ENCODE peak calls at places on chromosomes 6 and 20, in ten cellular contexts. One of them, this sample, is unnamed.

GRCh38 chr6:170188571-170189001 is 102.3 kb downstream of the DLL1 start:
- DNase-seq in right cardiac atrium: no peak
- DNase-seq in NCI-H1417: no peak
- DNase-seq in stimulated activated CD4-positive, alpha-beta T cell treated with anti-CD3 and anti-CD28 coated beads, Interleukin-1b, Interleukin-23, amount 100 ng/mL, for 4 hours: no peak
- DNase-seq in body of pancreas: no peak
- DNase-seq in NCI-H748 treated with DMSO at 0.1 percent for 48 hours: no peak
- DNase-seq in uterus: no peak
- DNase-seq in NCI-H1105 treated with DMSO at 0.1 percent for 48 hours: no peak
- DNase-seq in colonic mucosa: peak; percentile 4
- DNase-seq in AG09319: no peak
- DNase-seq in this sample: no peak

GRCh38 chr6:6891074-6891754 is 216.5 kb upstream of the RREB1 start:
- DNase-seq in right cardiac atrium: no peak
- DNase-seq in NCI-H1417: peak; percentile 49
- DNase-seq in stimulated activated CD4-positive, alpha-beta T cell treated with anti-CD3 and anti-CD28 coated beads, Interleukin-1b, Interleukin-23, amount 100 ng/mL, for 4 hours: no peak
- DNase-seq in body of pancreas: no peak
- DNase-seq in NCI-H748 treated with DMSO at 0.1 percent for 48 hours: peak; percentile 43
- DNase-seq in uterus: no peak
- DNase-seq in NCI-H1105 treated with DMSO at 0.1 percent for 48 hours: peak; percentile 53
- DNase-seq in colonic mucosa: peak; percentile 90
- DNase-seq in AG09319: no peak
- DNase-seq in this sample: peak; percentile 77

GRCh38 chr6:110529355-110529754 is 52.9 kb upstream of the SLC22A16 start:
- DNase-seq in right cardiac atrium: no peak
- DNase-seq in NCI-H1417: no peak
- DNase-seq in stimulated activated CD4-positive, alpha-beta T cell treated with anti-CD3 and anti-CD28 coated beads, Interleukin-1b, Interleukin-23, amount 100 ng/mL, for 4 hours: no peak
- DNase-seq in body of pancreas: no peak
- DNase-seq in NCI-H748 treated with DMSO at 0.1 percent for 48 hours: no peak
- DNase-seq in uterus: no peak
- DNase-seq in NCI-H1105 treated with DMSO at 0.1 percent for 48 hours: no peak
- DNase-seq in colonic mucosa: no peak
- DNase-seq in AG09319: no peak
- DNase-seq in this sample: no peak

GRCh38 chr6:84675651-84676050 is 88.7 kb downstream of the TBX18 start:
- DNase-seq in right cardiac atrium: no peak
- DNase-seq in NCI-H1417: no peak
- DNase-seq in stimulated activated CD4-positive, alpha-beta T cell treated with anti-CD3 and anti-CD28 coated beads, Interleukin-1b, Interleukin-23, amount 100 ng/mL, for 4 hours: no peak
- DNase-seq in body of pancreas: no peak
- DNase-seq in NCI-H748 treated with DMSO at 0.1 percent for 48 hours: no peak
- DNase-seq in uterus: no peak
- DNase-seq in NCI-H1105 treated with DMSO at 0.1 percent for 48 hours: no peak
- DNase-seq in colonic mucosa: no peak
- DNase-seq in AG09319: no peak
- DNase-seq in this sample: no peak

GRCh38 chr6:44789790-44790189 is 402.3 kb downstream of the CDC5L start:
- DNase-seq in right cardiac atrium: no peak
- DNase-seq in NCI-H1417: no peak
- DNase-seq in stimulated activated CD4-positive, alpha-beta T cell treated with anti-CD3 and anti-CD28 coated beads, Interleukin-1b, Interleukin-23, amount 100 ng/mL, for 4 hours: no peak
- DNase-seq in body of pancreas: no peak
- DNase-seq in NCI-H748 treated with DMSO at 0.1 percent for 48 hours: no peak
- DNase-seq in uterus: no peak
- DNase-seq in NCI-H1105 treated with DMSO at 0.1 percent for 48 hours: no peak
- DNase-seq in colonic mucosa: no peak
- DNase-seq in AG09319: no peak
- DNase-seq in this sample: no peak

GRCh38 chr6:40844241-40844640 is 194.8 kb downstream of the UNC5CL start:
- DNase-seq in right cardiac atrium: no peak
- DNase-seq in NCI-H1417: no peak
- DNase-seq in stimulated activated CD4-positive, alpha-beta T cell treated with anti-CD3 and anti-CD28 coated beads, Interleukin-1b, Interleukin-23, amount 100 ng/mL, for 4 hours: no peak
- DNase-seq in body of pancreas: no peak
- DNase-seq in NCI-H748 treated with DMSO at 0.1 percent for 48 hours: no peak
- DNase-seq in uterus: no peak
- DNase-seq in NCI-H1105 treated with DMSO at 0.1 percent for 48 hours: no peak
- DNase-seq in colonic mucosa: no peak
- DNase-seq in AG09319: no peak
- DNase-seq in this sample: no peak

GRCh38 chr20:9615766-9616454 is 101.5 kb downstream of the LAMP5 start:
- DNase-seq in right cardiac atrium: no peak
- DNase-seq in NCI-H1417: no peak
- DNase-seq in stimulated activated CD4-positive, alpha-beta T cell treated with anti-CD3 and anti-CD28 coated beads, Interleukin-1b, Interleukin-23, amount 100 ng/mL, for 4 hours: no peak
- DNase-seq in body of pancreas: no peak
- DNase-seq in NCI-H748 treated with DMSO at 0.1 percent for 48 hours: no peak
- DNase-seq in uterus: no peak
- DNase-seq in NCI-H1105 treated with DMSO at 0.1 percent for 48 hours: no peak
- DNase-seq in colonic mucosa: no peak
- DNase-seq in AG09319: no peak
- DNase-seq in this sample: no peak

GRCh38 chr20:8334641-8335040 is 202.6 kb downstream of the PLCB1 start:
- DNase-seq in right cardiac atrium: no peak
- DNase-seq in NCI-H1417: no peak
- DNase-seq in stimulated activated CD4-positive, alpha-beta T cell treated with anti-CD3 and anti-CD28 coated beads, Interleukin-1b, Interleukin-23, amount 100 ng/mL, for 4 hours: no peak
- DNase-seq in body of pancreas: no peak
- DNase-seq in NCI-H748 treated with DMSO at 0.1 percent for 48 hours: no peak
- DNase-seq in uterus: no peak
- DNase-seq in NCI-H1105 treated with DMSO at 0.1 percent for 48 hours: no peak
- DNase-seq in colonic mucosa: no peak
- DNase-seq in AG09319: no peak
- DNase-seq in this sample: no peak